ENCODE peak calls at places on chromosomes 1 and 21, in eight cellular contexts. One of them, this sample, is unnamed.
A peak's percentile ranks its signal among the peaks of the same experiment; 100 is the strongest.

GRCh38 chr1:208533746-208534603 is 289.8 kb upstream of the PLXNA2 start:
- DNase-seq in cardiac fibroblast: no peak
- DNase-seq in fibroblast of mammary gland: no peak
- DNase-seq in right atrium auricular region: no peak
- DNase-seq in upper lobe of right lung: no peak
- DNase-seq in fibroblast of lung: no peak
- DNase-seq in esophagus squamous epithelium: no peak
- DNase-seq in keratinocyte: no peak
- DNase-seq in this sample: no peak

GRCh38 chr21:33388188-33388587 is 15.0 kb upstream of the IFNGR2 start:
- DNase-seq in cardiac fibroblast: no peak
- DNase-seq in fibroblast of mammary gland: no peak
- DNase-seq in right atrium auricular region: no peak
- DNase-seq in upper lobe of right lung: no peak
- DNase-seq in fibroblast of lung: no peak
- DNase-seq in esophagus squamous epithelium: no peak
- DNase-seq in keratinocyte: no peak
- DNase-seq in this sample: no peak

GRCh38 chr1:6249732-6250689 is 6.0 kb downstream of the HES3 start:
- DNase-seq in cardiac fibroblast: no peak
- DNase-seq in fibroblast of mammary gland: no peak
- DNase-seq in right atrium auricular region: no peak
- DNase-seq in upper lobe of right lung: no peak
- DNase-seq in fibroblast of lung: no peak
- DNase-seq in esophagus squamous epithelium: no peak
- DNase-seq in keratinocyte: no peak
- DNase-seq in this sample: no peak

GRCh38 chr1:28259935-28260802 is 851 bp downstream of the SESN2 start:
- DNase-seq in cardiac fibroblast: peak; percentile 86
- DNase-seq in fibroblast of mammary gland: peak; percentile 88
- DNase-seq in right atrium auricular region: peak; percentile 84
- DNase-seq in upper lobe of right lung: peak; percentile 85
- DNase-seq in fibroblast of lung: peak; percentile 92
- DNase-seq in esophagus squamous epithelium: no peak
- DNase-seq in keratinocyte: no peak
- DNase-seq in this sample: peak; percentile 79

GRCh38 chr1:190022709-190023108 is 455.0 kb downstream of the BRINP3 start:
- DNase-seq in cardiac fibroblast: no peak
- DNase-seq in fibroblast of mammary gland: peak; percentile 1
- DNase-seq in right atrium auricular region: no peak
- DNase-seq in upper lobe of right lung: no peak
- DNase-seq in fibroblast of lung: peak; percentile 44
- DNase-seq in esophagus squamous epithelium: no peak
- DNase-seq in keratinocyte: no peak
- DNase-seq in this sample: peak; percentile 21

GRCh38 chr1:60415696-60416095 is 342.1 kb upstream of the C1orf87 start:
- DNase-seq in cardiac fibroblast: peak; percentile 9
- DNase-seq in fibroblast of mammary gland: no peak
- DNase-seq in right atrium auricular region: no peak
- DNase-seq in upper lobe of right lung: no peak
- DNase-seq in fibroblast of lung: no peak
- DNase-seq in esophagus squamous epithelium: no peak
- DNase-seq in keratinocyte: no peak
- DNase-seq in this sample: no peak

GRCh38 chr1:70436617-70437236 is 25.7 kb downstream of the CTH start:
- DNase-seq in cardiac fibroblast: peak; percentile 45
- DNase-seq in fibroblast of mammary gland: peak; percentile 70
- DNase-seq in right atrium auricular region: no peak
- DNase-seq in upper lobe of right lung: no peak
- DNase-seq in fibroblast of lung: peak; percentile 68
- DNase-seq in esophagus squamous epithelium: no peak
- DNase-seq in keratinocyte: no peak
- DNase-seq in this sample: peak; percentile 49

GRCh38 chr1:39952359-39953110 is 2.4 kb upstream of the MFSD2A start:
- DNase-seq in cardiac fibroblast: peak; percentile 6
- DNase-seq in fibroblast of mammary gland: no peak
- DNase-seq in right atrium auricular region: peak; percentile 62
- DNase-seq in upper lobe of right lung: no peak
- DNase-seq in fibroblast of lung: no peak
- DNase-seq in esophagus squamous epithelium: no peak
- DNase-seq in keratinocyte: no peak
- DNase-seq in this sample: no peak

GRCh38 chr1:26156285-26157038 is 2.4 kb upstream of the FAM110D start:
- DNase-seq in cardiac fibroblast: no peak
- DNase-seq in fibroblast of mammary gland: no peak
- DNase-seq in right atrium auricular region: no peak
- DNase-seq in upper lobe of right lung: no peak
- DNase-seq in fibroblast of lung: no peak
- DNase-seq in esophagus squamous epithelium: no peak
- DNase-seq in keratinocyte: no peak
- DNase-seq in this sample: no peak

GRCh38 chr1:26155370-26156284 is 3.3 kb upstream of the FAM110D start:
- DNase-seq in cardiac fibroblast: no peak
- DNase-seq in fibroblast of mammary gland: no peak
- DNase-seq in right atrium auricular region: no peak
- DNase-seq in upper lobe of right lung: no peak
- DNase-seq in fibroblast of lung: no peak
- DNase-seq in esophagus squamous epithelium: no peak
- DNase-seq in keratinocyte: no peak
- DNase-seq in this sample: no peak

GRCh38 chr1:26160527-26161407 is 1.9 kb downstream of the FAM110D start:
- DNase-seq in cardiac fibroblast: no peak
- DNase-seq in fibroblast of mammary gland: no peak
- DNase-seq in right atrium auricular region: no peak
- DNase-seq in upper lobe of right lung: peak; percentile 42
- DNase-seq in fibroblast of lung: no peak
- DNase-seq in esophagus squamous epithelium: no peak
- DNase-seq in keratinocyte: no peak
- DNase-seq in this sample: no peak

GRCh38 chr1:26159113-26160039 is 497 bp downstream of the FAM110D start:
- DNase-seq in cardiac fibroblast: no peak
- DNase-seq in fibroblast of mammary gland: no peak
- DNase-seq in right atrium auricular region: no peak
- DNase-seq in upper lobe of right lung: peak; percentile 53
- DNase-seq in fibroblast of lung: no peak
- DNase-seq in esophagus squamous epithelium: no peak
- DNase-seq in keratinocyte: no peak
- DNase-seq in this sample: no peak

GRCh38 chr1:26158271-26159112 is at the start of gene FAM110D:
- DNase-seq in cardiac fibroblast: no peak
- DNase-seq in fibroblast of mammary gland: no peak
- DNase-seq in right atrium auricular region: no peak
- DNase-seq in upper lobe of right lung: no peak
- DNase-seq in fibroblast of lung: no peak
- DNase-seq in esophagus squamous epithelium: no peak
- DNase-seq in keratinocyte: no peak
- DNase-seq in this sample: no peak
- H3K4me3 ChIP-seq in cardiac fibroblast: no peak within 1 kb of the TSS
- H3K4me3 ChIP-seq in fibroblast of mammary gland: no peak within 1 kb of the TSS
- H3K4me3 ChIP-seq in right atrium auricular region: peak within 1 kb of the TSS; percentile 57
- H3K4me3 ChIP-seq in upper lobe of right lung: peak within 1 kb of the TSS; percentile 59
- H3K4me3 ChIP-seq in fibroblast of lung: no peak within 1 kb of the TSS
- H3K4me3 ChIP-seq in esophagus squamous epithelium: peak within 1 kb of the TSS; percentile 56
- H3K4me3 ChIP-seq in keratinocyte: no peak within 1 kb of the TSS
- H3K4me3 ChIP-seq in this sample: no peak within 1 kb of the TSS

GRCh38 chr1:26094076-26094669 is 17.5 kb upstream of the PDIK1L start:
- DNase-seq in cardiac fibroblast: no peak
- DNase-seq in fibroblast of mammary gland: no peak
- DNase-seq in right atrium auricular region: no peak
- DNase-seq in upper lobe of right lung: no peak
- DNase-seq in fibroblast of lung: no peak
- DNase-seq in esophagus squamous epithelium: no peak
- DNase-seq in keratinocyte: no peak
- DNase-seq in this sample: no peak
- TF ChIP-seq CTCF in cardiac fibroblast: no peak
- TF ChIP-seq CTCF in fibroblast of mammary gland: no peak
- TF ChIP-seq CTCF in right atrium auricular region: no peak
- TF ChIP-seq CTCF in upper lobe of right lung: no peak
- TF ChIP-seq CTCF in fibroblast of lung: no peak
- TF ChIP-seq CTCF in esophagus squamous epithelium: no peak
- TF ChIP-seq CTCF in keratinocyte: no peak
- TF ChIP-seq CTCF in this sample: no peak

DNA sequence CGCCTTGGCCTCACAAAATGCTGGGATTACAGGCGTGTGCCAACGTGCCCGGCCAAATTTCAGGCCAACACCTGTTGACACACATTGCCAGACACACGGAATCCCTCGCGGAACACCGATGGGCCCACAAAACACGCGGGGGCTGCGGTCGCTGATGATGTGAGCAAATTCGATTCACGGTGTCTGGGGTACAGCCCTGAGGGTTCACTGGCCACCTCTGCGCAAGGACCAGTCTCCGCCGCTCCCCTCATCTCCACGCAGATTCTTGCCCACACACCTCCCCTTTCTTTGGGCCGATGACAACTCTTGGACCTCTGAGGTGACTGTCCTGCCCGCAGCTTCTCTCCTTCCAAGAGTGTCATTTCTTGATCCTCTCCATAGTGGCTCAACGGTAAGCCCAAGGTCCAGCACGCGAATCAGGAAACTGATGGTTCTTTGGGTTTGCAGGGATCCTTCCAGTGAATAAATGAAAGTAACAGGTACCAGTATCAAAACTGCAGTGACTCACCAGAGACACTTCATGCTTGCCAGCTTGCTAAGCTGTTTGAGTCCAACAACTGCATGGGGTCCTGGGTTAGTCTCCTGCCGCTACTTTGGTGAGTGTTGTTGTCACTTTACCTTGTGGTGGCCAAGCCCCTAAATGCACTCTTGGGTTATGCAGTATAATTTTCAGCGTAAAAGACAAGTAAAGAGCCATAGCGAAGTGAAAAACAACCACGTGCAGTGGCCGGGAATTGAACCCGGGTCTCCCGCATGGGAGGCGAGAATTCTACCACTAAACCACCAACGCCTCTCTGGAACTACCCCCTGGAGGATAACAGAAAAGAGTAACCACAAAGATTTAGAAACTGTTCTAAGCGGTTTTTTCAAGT is 11.0 kb upstream of the RNU1-3 start:
- DNase-seq in cardiac fibroblast: peak; percentile 87
- DNase-seq in fibroblast of mammary gland: peak; percentile 81
- DNase-seq in right atrium auricular region: no peak
- DNase-seq in upper lobe of right lung: peak; percentile 65
- DNase-seq in fibroblast of lung: peak; percentile 42
- DNase-seq in esophagus squamous epithelium: no peak
- DNase-seq in keratinocyte: peak; percentile 79
- DNase-seq in this sample: peak; percentile 58
- H3K4me3 ChIP-seq in cardiac fibroblast: no peak overlapping the region
- H3K4me3 ChIP-seq in fibroblast of mammary gland: no peak overlapping the region
- H3K4me3 ChIP-seq in right atrium auricular region: no peak overlapping the region
- H3K4me3 ChIP-seq in upper lobe of right lung: no peak overlapping the region
- H3K4me3 ChIP-seq in fibroblast of lung: no peak overlapping the region
- H3K4me3 ChIP-seq in esophagus squamous epithelium: no peak overlapping the region
- H3K4me3 ChIP-seq in keratinocyte: no peak overlapping the region
- H3K4me3 ChIP-seq in this sample: no peak overlapping the region

DNA sequence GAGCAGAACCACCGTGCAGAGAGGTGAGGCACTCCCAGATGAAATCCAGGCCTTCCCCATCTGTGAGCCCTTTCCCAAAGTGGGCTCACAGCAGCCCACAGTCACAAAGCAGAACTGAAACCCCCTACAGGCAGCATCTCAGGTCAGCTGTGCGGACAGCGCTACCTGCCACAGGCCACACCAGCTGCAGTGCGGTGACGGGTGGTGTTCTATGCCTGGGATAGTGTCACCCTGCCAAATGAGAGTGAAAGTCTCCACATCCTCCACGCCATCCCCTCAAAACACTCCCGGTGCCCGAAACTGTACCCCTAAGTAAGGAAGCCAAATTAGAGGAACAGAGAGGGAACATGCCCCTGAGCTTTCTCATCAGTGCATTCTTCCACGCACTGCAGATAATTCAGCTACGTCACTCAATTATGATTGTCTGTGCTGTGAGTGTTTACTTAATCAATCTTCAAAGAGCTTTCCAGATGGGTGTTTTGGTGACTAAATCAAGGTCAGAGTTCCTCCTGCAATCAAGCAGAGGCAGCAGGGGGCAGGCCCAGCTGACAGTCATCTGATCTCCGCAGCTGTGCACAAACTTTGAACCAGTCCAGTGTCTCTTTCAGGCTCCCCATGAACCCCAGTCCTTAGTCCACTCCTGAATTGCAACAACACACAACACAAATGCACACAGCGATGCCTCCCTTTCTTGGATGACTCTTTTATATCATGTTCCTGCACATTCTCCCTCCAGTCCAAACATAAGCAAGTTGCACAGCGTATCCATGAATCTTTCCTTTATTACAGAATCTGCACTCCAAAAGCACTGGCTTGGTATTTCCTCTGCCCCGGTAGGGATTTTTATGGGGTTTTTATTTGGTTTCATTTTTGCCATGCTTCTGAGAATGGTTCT is 150.0 kb downstream of the TOMM20 start:
- DNase-seq in cardiac fibroblast: peak; percentile 75
- DNase-seq in fibroblast of mammary gland: peak; percentile 96
- DNase-seq in right atrium auricular region: peak; percentile 79
- DNase-seq in upper lobe of right lung: peak; percentile 80
- DNase-seq in fibroblast of lung: peak; percentile 93
- DNase-seq in esophagus squamous epithelium: no peak
- DNase-seq in keratinocyte: no peak
- DNase-seq in this sample: peak; percentile 90
- TF ChIP-seq CTCF in cardiac fibroblast: no peak
- TF ChIP-seq CTCF in fibroblast of mammary gland: peak; percentile 17
- TF ChIP-seq CTCF in right atrium auricular region: peak; percentile 12
- TF ChIP-seq CTCF in upper lobe of right lung: no peak
- TF ChIP-seq CTCF in fibroblast of lung: no peak
- TF ChIP-seq CTCF in esophagus squamous epithelium: no peak
- TF ChIP-seq CTCF in keratinocyte: no peak
- TF ChIP-seq CTCF in this sample: no peak

This sample was measured in foreskin fibroblast.